ENCODE peak calls at places on chromosomes 1 and 21, in seven cellular contexts. One of them, this sample, is unnamed.

GRCh38 chr1:67355745-67356424 is 48.2 kb downstream of the IL12RB2 start:
- DNase-seq in RKO: no peak
- DNase-seq in dermis blood vessel endothelial cell: no peak
- DNase-seq in germinal center: no peak
- DNase-seq in naive thymus-derived CD8-positive, alpha-beta T cell: no peak
- DNase-seq in stimulated activated CD4-positive, alpha-beta T cell treated with anti-CD3 and anti-CD28 coated beads, Interleukin-12 subunit alpha, Interleukin-12 subunit beta, amount 100 ng/mL, for 4 hours: no peak
- DNase-seq in esophagus squamous epithelium: no peak
- DNase-seq in this sample: no peak

GRCh38 chr1:53198241-53198651 is 1.6 kb downstream of the CPT2 start:
- DNase-seq in naive thymus-derived CD8-positive, alpha-beta T cell: no peak
- DNase-seq in stimulated activated CD4-positive, alpha-beta T cell treated with anti-CD3 and anti-CD28 coated beads, Interleukin-12 subunit alpha, Interleukin-12 subunit beta, amount 100 ng/mL, for 4 hours: no peak
- DNase-seq in dermis blood vessel endothelial cell: no peak
- DNase-seq in RKO: no peak
- DNase-seq in esophagus squamous epithelium: no peak
- DNase-seq in germinal center: no peak
- DNase-seq in this sample: no peak

GRCh38 chr21:30689822-30690221 is 28.8 kb downstream of the KRTAP21-3 start:
- DNase-seq in RKO: no peak
- DNase-seq in dermis blood vessel endothelial cell: no peak
- DNase-seq in stimulated activated CD4-positive, alpha-beta T cell treated with anti-CD3 and anti-CD28 coated beads, Interleukin-12 subunit alpha, Interleukin-12 subunit beta, amount 100 ng/mL, for 4 hours: no peak
- DNase-seq in esophagus squamous epithelium: no peak
- DNase-seq in naive thymus-derived CD8-positive, alpha-beta T cell: no peak
- DNase-seq in germinal center: no peak
- DNase-seq in this sample: no peak

GRCh38 chr1:168340796-168341510 is 60.3 kb downstream of the TBX19 start:
- DNase-seq in esophagus squamous epithelium: no peak
- DNase-seq in stimulated activated CD4-positive, alpha-beta T cell treated with anti-CD3 and anti-CD28 coated beads, Interleukin-12 subunit alpha, Interleukin-12 subunit beta, amount 100 ng/mL, for 4 hours: no peak
- DNase-seq in RKO: no peak
- DNase-seq in germinal center: no peak
- DNase-seq in naive thymus-derived CD8-positive, alpha-beta T cell: no peak
- DNase-seq in dermis blood vessel endothelial cell: no peak
- DNase-seq in this sample: no peak

GRCh38 chr1:89866568-89866967 is 45.7 kb downstream of the LRRC8D start:
- DNase-seq in dermis blood vessel endothelial cell: no peak
- DNase-seq in esophagus squamous epithelium: no peak
- DNase-seq in germinal center: no peak
- DNase-seq in naive thymus-derived CD8-positive, alpha-beta T cell: no peak
- DNase-seq in RKO: no peak
- DNase-seq in stimulated activated CD4-positive, alpha-beta T cell treated with anti-CD3 and anti-CD28 coated beads, Interleukin-12 subunit alpha, Interleukin-12 subunit beta, amount 100 ng/mL, for 4 hours: no peak
- DNase-seq in this sample: no peak

GRCh38 chr1:182688436-182688835 is 4.0 kb upstream of the RGS8 start:
- DNase-seq in RKO: no peak
- DNase-seq in stimulated activated CD4-positive, alpha-beta T cell treated with anti-CD3 and anti-CD28 coated beads, Interleukin-12 subunit alpha, Interleukin-12 subunit beta, amount 100 ng/mL, for 4 hours: no peak
- DNase-seq in germinal center: no peak
- DNase-seq in dermis blood vessel endothelial cell: no peak
- DNase-seq in naive thymus-derived CD8-positive, alpha-beta T cell: no peak
- DNase-seq in esophagus squamous epithelium: no peak
- DNase-seq in this sample: no peak

GRCh38 chr1:154784924-154785531 is 85.1 kb downstream of the KCNN3 start:
- DNase-seq in dermis blood vessel endothelial cell: peak
- DNase-seq in naive thymus-derived CD8-positive, alpha-beta T cell: peak
- DNase-seq in germinal center: no peak
- DNase-seq in esophagus squamous epithelium: no peak
- DNase-seq in RKO: no peak
- DNase-seq in stimulated activated CD4-positive, alpha-beta T cell treated with anti-CD3 and anti-CD28 coated beads, Interleukin-12 subunit alpha, Interleukin-12 subunit beta, amount 100 ng/mL, for 4 hours: peak
- DNase-seq in this sample: no peak

GRCh38 chr1:26288311-26288941 is 8.5 kb downstream of the SH3BGRL3 start:
- DNase-seq in stimulated activated CD4-positive, alpha-beta T cell treated with anti-CD3 and anti-CD28 coated beads, Interleukin-12 subunit alpha, Interleukin-12 subunit beta, amount 100 ng/mL, for 4 hours: peak
- DNase-seq in RKO: no peak
- DNase-seq in germinal center: peak
- DNase-seq in dermis blood vessel endothelial cell: no peak
- DNase-seq in naive thymus-derived CD8-positive, alpha-beta T cell: peak
- DNase-seq in esophagus squamous epithelium: no peak
- DNase-seq in this sample: no peak

GRCh38 chr1:61931587-61932279 is 189.5 kb downstream of the PATJ start:
- DNase-seq in RKO: no peak
- DNase-seq in dermis blood vessel endothelial cell: no peak
- DNase-seq in stimulated activated CD4-positive, alpha-beta T cell treated with anti-CD3 and anti-CD28 coated beads, Interleukin-12 subunit alpha, Interleukin-12 subunit beta, amount 100 ng/mL, for 4 hours: no peak
- DNase-seq in esophagus squamous epithelium: no peak
- DNase-seq in naive thymus-derived CD8-positive, alpha-beta T cell: no peak
- DNase-seq in germinal center: no peak
- DNase-seq in this sample: no peak

GRCh38 chr1:52976183-52977035 is 49.3 kb downstream of the SCP2 start:
- DNase-seq in dermis blood vessel endothelial cell: no peak
- DNase-seq in stimulated activated CD4-positive, alpha-beta T cell treated with anti-CD3 and anti-CD28 coated beads, Interleukin-12 subunit alpha, Interleukin-12 subunit beta, amount 100 ng/mL, for 4 hours: no peak
- DNase-seq in naive thymus-derived CD8-positive, alpha-beta T cell: no peak
- DNase-seq in esophagus squamous epithelium: no peak
- DNase-seq in RKO: no peak
- DNase-seq in germinal center: no peak
- DNase-seq in this sample: no peak

GRCh38 chr1:47460456-47460855 is 22.6 kb downstream of the FOXD2 start:
- DNase-seq in dermis blood vessel endothelial cell: no peak
- DNase-seq in RKO: no peak
- DNase-seq in esophagus squamous epithelium: no peak
- DNase-seq in stimulated activated CD4-positive, alpha-beta T cell treated with anti-CD3 and anti-CD28 coated beads, Interleukin-12 subunit alpha, Interleukin-12 subunit beta, amount 100 ng/mL, for 4 hours: no peak
- DNase-seq in germinal center: no peak
- DNase-seq in naive thymus-derived CD8-positive, alpha-beta T cell: no peak
- DNase-seq in this sample: no peak

GRCh38 chr1:5651027-5651410 is 341.2 kb downstream of the NPHP4 start:
- DNase-seq in RKO: no peak
- DNase-seq in germinal center: no peak
- DNase-seq in esophagus squamous epithelium: no peak
- DNase-seq in naive thymus-derived CD8-positive, alpha-beta T cell: no peak
- DNase-seq in stimulated activated CD4-positive, alpha-beta T cell treated with anti-CD3 and anti-CD28 coated beads, Interleukin-12 subunit alpha, Interleukin-12 subunit beta, amount 100 ng/mL, for 4 hours: no peak
- DNase-seq in dermis blood vessel endothelial cell: no peak
- DNase-seq in this sample: no peak

GRCh38 chr1:215002471-215002870 is 80.1 kb upstream of the KCNK2 start:
- DNase-seq in esophagus squamous epithelium: no peak
- DNase-seq in naive thymus-derived CD8-positive, alpha-beta T cell: no peak
- DNase-seq in dermis blood vessel endothelial cell: no peak
- DNase-seq in stimulated activated CD4-positive, alpha-beta T cell treated with anti-CD3 and anti-CD28 coated beads, Interleukin-12 subunit alpha, Interleukin-12 subunit beta, amount 100 ng/mL, for 4 hours: no peak
- DNase-seq in germinal center: no peak
- DNase-seq in RKO: no peak
- DNase-seq in this sample: no peak

GRCh38 chr1:227756172-227756959 is 21.1 kb downstream of the SNAP47 start:
- DNase-seq in dermis blood vessel endothelial cell: no peak
- DNase-seq in germinal center: no peak
- DNase-seq in naive thymus-derived CD8-positive, alpha-beta T cell: no peak
- DNase-seq in stimulated activated CD4-positive, alpha-beta T cell treated with anti-CD3 and anti-CD28 coated beads, Interleukin-12 subunit alpha, Interleukin-12 subunit beta, amount 100 ng/mL, for 4 hours: no peak
- DNase-seq in esophagus squamous epithelium: no peak
- DNase-seq in RKO: no peak
- DNase-seq in this sample: no peak

GRCh38 chr1:44605904-44606615 is 68.2 kb downstream of the TMEM53 start:
- DNase-seq in naive thymus-derived CD8-positive, alpha-beta T cell: no peak
- DNase-seq in germinal center: no peak
- DNase-seq in esophagus squamous epithelium: no peak
- DNase-seq in stimulated activated CD4-positive, alpha-beta T cell treated with anti-CD3 and anti-CD28 coated beads, Interleukin-12 subunit alpha, Interleukin-12 subunit beta, amount 100 ng/mL, for 4 hours: no peak
- DNase-seq in RKO: peak
- DNase-seq in dermis blood vessel endothelial cell: no peak
- DNase-seq in this sample: no peak

GRCh38 chr1:23593556-23594148 is 34.4 kb upstream of the ID3 start:
- DNase-seq in stimulated activated CD4-positive, alpha-beta T cell treated with anti-CD3 and anti-CD28 coated beads, Interleukin-12 subunit alpha, Interleukin-12 subunit beta, amount 100 ng/mL, for 4 hours: no peak
- DNase-seq in dermis blood vessel endothelial cell: peak
- DNase-seq in RKO: no peak
- DNase-seq in naive thymus-derived CD8-positive, alpha-beta T cell: no peak
- DNase-seq in esophagus squamous epithelium: no peak
- DNase-seq in germinal center: no peak
- DNase-seq in this sample: peak

GRCh38 chr1:147214842-147215539 is 10.1 kb downstream of the FMO5 start:
- DNase-seq in germinal center: no peak
- DNase-seq in esophagus squamous epithelium: no peak
- DNase-seq in RKO: no peak
- DNase-seq in stimulated activated CD4-positive, alpha-beta T cell treated with anti-CD3 and anti-CD28 coated beads, Interleukin-12 subunit alpha, Interleukin-12 subunit beta, amount 100 ng/mL, for 4 hours: no peak
- DNase-seq in dermis blood vessel endothelial cell: no peak
- DNase-seq in naive thymus-derived CD8-positive, alpha-beta T cell: no peak
- DNase-seq in this sample: no peak

GRCh38 chr1:14987829-14988603 is 165.5 kb upstream of the TMEM51 start:
- DNase-seq in naive thymus-derived CD8-positive, alpha-beta T cell: no peak
- DNase-seq in germinal center: no peak
- DNase-seq in esophagus squamous epithelium: no peak
- DNase-seq in RKO: no peak
- DNase-seq in stimulated activated CD4-positive, alpha-beta T cell treated with anti-CD3 and anti-CD28 coated beads, Interleukin-12 subunit alpha, Interleukin-12 subunit beta, amount 100 ng/mL, for 4 hours: no peak
- DNase-seq in dermis blood vessel endothelial cell: no peak
- DNase-seq in this sample: no peak

GRCh38 chr1:162847839-162848453 is 13.0 kb downstream of the CCDC190 start:
- DNase-seq in dermis blood vessel endothelial cell: peak
- DNase-seq in esophagus squamous epithelium: no peak
- DNase-seq in germinal center: peak
- DNase-seq in stimulated activated CD4-positive, alpha-beta T cell treated with anti-CD3 and anti-CD28 coated beads, Interleukin-12 subunit alpha, Interleukin-12 subunit beta, amount 100 ng/mL, for 4 hours: peak
- DNase-seq in naive thymus-derived CD8-positive, alpha-beta T cell: peak
- DNase-seq in RKO: peak
- DNase-seq in this sample: peak

GRCh38 chr21:23017989-23018388 is 2019.8 kb downstream of the NCAM2 start:
- DNase-seq in naive thymus-derived CD8-positive, alpha-beta T cell: no peak
- DNase-seq in germinal center: no peak
- DNase-seq in dermis blood vessel endothelial cell: peak
- DNase-seq in esophagus squamous epithelium: no peak
- DNase-seq in RKO: peak
- DNase-seq in stimulated activated CD4-positive, alpha-beta T cell treated with anti-CD3 and anti-CD28 coated beads, Interleukin-12 subunit alpha, Interleukin-12 subunit beta, amount 100 ng/mL, for 4 hours: no peak
- DNase-seq in this sample: no peak

GRCh38 chr1:156268336-156268735 is 14.3 kb downstream of the SMG5 start:
- DNase-seq in germinal center: no peak
- DNase-seq in naive thymus-derived CD8-positive, alpha-beta T cell: no peak
- DNase-seq in stimulated activated CD4-positive, alpha-beta T cell treated with anti-CD3 and anti-CD28 coated beads, Interleukin-12 subunit alpha, Interleukin-12 subunit beta, amount 100 ng/mL, for 4 hours: no peak
- DNase-seq in esophagus squamous epithelium: no peak
- DNase-seq in dermis blood vessel endothelial cell: no peak
- DNase-seq in RKO: peak
- DNase-seq in this sample: no peak

GRCh38 chr21:45975017-45975595 is 6.5 kb upstream of the COL6A1 start:
- DNase-seq in naive thymus-derived CD8-positive, alpha-beta T cell: no peak
- DNase-seq in esophagus squamous epithelium: no peak
- DNase-seq in RKO: no peak
- DNase-seq in germinal center: no peak
- DNase-seq in stimulated activated CD4-positive, alpha-beta T cell treated with anti-CD3 and anti-CD28 coated beads, Interleukin-12 subunit alpha, Interleukin-12 subunit beta, amount 100 ng/mL, for 4 hours: no peak
- DNase-seq in dermis blood vessel endothelial cell: no peak
- DNase-seq in this sample: peak

GRCh38 chr1:115182012-115182715 is 92.9 kb upstream of the TSPAN2 start:
- DNase-seq in esophagus squamous epithelium: no peak
- DNase-seq in germinal center: no peak
- DNase-seq in stimulated activated CD4-positive, alpha-beta T cell treated with anti-CD3 and anti-CD28 coated beads, Interleukin-12 subunit alpha, Interleukin-12 subunit beta, amount 100 ng/mL, for 4 hours: no peak
- DNase-seq in dermis blood vessel endothelial cell: no peak
- DNase-seq in RKO: peak
- DNase-seq in naive thymus-derived CD8-positive, alpha-beta T cell: no peak
- DNase-seq in this sample: no peak

GRCh38 chr1:213759359-213760181 is 228.2 kb upstream of the PROX1 start:
- DNase-seq in RKO: no peak
- DNase-seq in germinal center: no peak
- DNase-seq in naive thymus-derived CD8-positive, alpha-beta T cell: no peak
- DNase-seq in dermis blood vessel endothelial cell: no peak
- DNase-seq in stimulated activated CD4-positive, alpha-beta T cell treated with anti-CD3 and anti-CD28 coated beads, Interleukin-12 subunit alpha, Interleukin-12 subunit beta, amount 100 ng/mL, for 4 hours: no peak
- DNase-seq in esophagus squamous epithelium: no peak
- DNase-seq in this sample: no peak

GRCh38 chr21:25551548-25551947 is 55.7 kb downstream of the MRPL39 start:
- DNase-seq in RKO: no peak
- DNase-seq in stimulated activated CD4-positive, alpha-beta T cell treated with anti-CD3 and anti-CD28 coated beads, Interleukin-12 subunit alpha, Interleukin-12 subunit beta, amount 100 ng/mL, for 4 hours: no peak
- DNase-seq in dermis blood vessel endothelial cell: no peak
- DNase-seq in naive thymus-derived CD8-positive, alpha-beta T cell: no peak
- DNase-seq in germinal center: no peak
- DNase-seq in esophagus squamous epithelium: no peak
- DNase-seq in this sample: no peak

GRCh38 chr1:25195835-25196234 is 36.5 kb downstream of the SYF2 start:
- DNase-seq in RKO: no peak
- DNase-seq in germinal center: no peak
- DNase-seq in dermis blood vessel endothelial cell: no peak
- DNase-seq in stimulated activated CD4-positive, alpha-beta T cell treated with anti-CD3 and anti-CD28 coated beads, Interleukin-12 subunit alpha, Interleukin-12 subunit beta, amount 100 ng/mL, for 4 hours: no peak
- DNase-seq in esophagus squamous epithelium: no peak
- DNase-seq in naive thymus-derived CD8-positive, alpha-beta T cell: no peak
- DNase-seq in this sample: peak

GRCh38 chr1:33815061-33815460 is 48.8 kb upstream of the HMGB4 start:
- DNase-seq in RKO: no peak
- DNase-seq in esophagus squamous epithelium: no peak
- DNase-seq in dermis blood vessel endothelial cell: no peak
- DNase-seq in naive thymus-derived CD8-positive, alpha-beta T cell: no peak
- DNase-seq in germinal center: no peak
- DNase-seq in stimulated activated CD4-positive, alpha-beta T cell treated with anti-CD3 and anti-CD28 coated beads, Interleukin-12 subunit alpha, Interleukin-12 subunit beta, amount 100 ng/mL, for 4 hours: no peak
- DNase-seq in this sample: no peak

GRCh38 chr1:61162513-61163274 is 80.3 kb downstream of the NFIA start:
- DNase-seq in naive thymus-derived CD8-positive, alpha-beta T cell: no peak
- DNase-seq in dermis blood vessel endothelial cell: peak
- DNase-seq in RKO: no peak
- DNase-seq in germinal center: no peak
- DNase-seq in esophagus squamous epithelium: no peak
- DNase-seq in stimulated activated CD4-positive, alpha-beta T cell treated with anti-CD3 and anti-CD28 coated beads, Interleukin-12 subunit alpha, Interleukin-12 subunit beta, amount 100 ng/mL, for 4 hours: no peak
- DNase-seq in this sample: no peak

GRCh38 chr1:60765204-60765603 is 317.2 kb upstream of the NFIA start:
- DNase-seq in germinal center: no peak
- DNase-seq in naive thymus-derived CD8-positive, alpha-beta T cell: no peak
- DNase-seq in stimulated activated CD4-positive, alpha-beta T cell treated with anti-CD3 and anti-CD28 coated beads, Interleukin-12 subunit alpha, Interleukin-12 subunit beta, amount 100 ng/mL, for 4 hours: no peak
- DNase-seq in esophagus squamous epithelium: no peak
- DNase-seq in RKO: peak
- DNase-seq in dermis blood vessel endothelial cell: peak
- DNase-seq in this sample: no peak

GRCh38 chr1:114669562-114670082 is at the start of gene DENND2C:
- DNase-seq in RKO: no peak
- DNase-seq in esophagus squamous epithelium: no peak
- DNase-seq in naive thymus-derived CD8-positive, alpha-beta T cell: peak
- DNase-seq in dermis blood vessel endothelial cell: no peak
- DNase-seq in germinal center: no peak
- DNase-seq in stimulated activated CD4-positive, alpha-beta T cell treated with anti-CD3 and anti-CD28 coated beads, Interleukin-12 subunit alpha, Interleukin-12 subunit beta, amount 100 ng/mL, for 4 hours: no peak
- DNase-seq in this sample: no peak